ENCODE peak calls at places on chromosomes 13 and 19, in six cellular contexts. W is neural progenitor cell, Q is NCI-H187, F is left lung, I is tibial nerve, C is heart right ventricle. A is an unnamed sample.

GRCh38 chr13:110538632-110539031 is 22.9 kb downstream of the RAB20 start:
- DNase-seq in C (peak), F (peak), Q (peak), W (no peak), I (no peak), A (no peak)

GRCh38 chr13:43003010-43003409 is 11.0 kb upstream of the EPSTI1 start:
- DNase-seq in Q (no peak), W (no peak), I (no peak), C (no peak), F (no peak), A (no peak)

GRCh38 chr13:79988573-79988972 is 352.4 kb downstream of the SPRY2 start:
- DNase-seq in F (no peak), Q (no peak), W (no peak), C (no peak), I (no peak), A (no peak)

GRCh38 chr19:41192574-41193419 is at the start of gene CYP2S1:
- DNase-seq in W (peak), C (no peak), Q (no peak), F (peak), I (no peak), A (no peak)

GRCh38 chr19:10412257-10412977 is 7.9 kb upstream of the PDE4A start:
- DNase-seq in W (no peak), Q (no peak), I (no peak), C (no peak), F (no peak), A (no peak)

GRCh38 chr13:76271728-76272232 is 614.4 kb downstream of the KCTD12 start:
- DNase-seq in Q (no peak), C (no peak), W (no peak), I (no peak), F (no peak), A (no peak)

GRCh38 chr19:49988433-49988832 is 27.5 kb upstream of the SIGLEC11 start:
- DNase-seq in Q (no peak), C (no peak), F (no peak), I (no peak), W (no peak), A (no peak)

GRCh38 chr13:45242070-45242469 is 41.2 kb upstream of the KCTD4 start:
- DNase-seq in Q (no peak), F (no peak), C (no peak), I (no peak), W (no peak), A (no peak)

GRCh38 chr19:18442941-18443340 is 5.0 kb upstream of the ISYNA1 start:
- DNase-seq in W (no peak), F (no peak), I (no peak), Q (no peak), C (no peak), A (no peak)

GRCh38 chr19:39430675-39431593 is 4.8 kb downstream of the RPS16 start:
- DNase-seq in C (peak), W (no peak), F (peak), I (no peak), Q (no peak), A (no peak)

GRCh38 chr19:54431255-54431838 is 16.1 kb downstream of the TTYH1 start:
- DNase-seq in F (no peak), I (no peak), W (no peak), C (no peak), Q (no peak), A (no peak)

A was measured in cardiac septum.